ENCODE peak calls at places on chromosomes 12 and 14, in seven cellular contexts. T is HFF-Myc, H is M059J, D is SW480, O is fibroblast of mammary gland, V is stomach, E is T-helper 2 cell. A is an unnamed sample.

GRCh38 chr12:6039894-6040601 is 84.4 kb downstream of the VWF start:
- DNase-seq in H (peak), E (no peak), T (peak), V (peak), D (peak), O (peak), A (peak)

GRCh38 chr14:33948143-33948962 is 2.5 kb downstream of the EGLN3 start:
- DNase-seq in E (no peak), D (no peak), T (no peak), H (no peak), V (no peak), O (no peak), A (no peak)

GRCh38 chr14:29109589-29109988 is 343.0 kb downstream of the FOXG1 start:
- DNase-seq in D (no peak), H (no peak), V (no peak), O (no peak), E (no peak), T (no peak), A (no peak)

GRCh38 chr12:113154351-113154973 is 4.9 kb downstream of the CFAP73 start:
- DNase-seq in D (no peak), H (no peak), O (peak), E (no peak), V (no peak), T (no peak), A (peak)

GRCh38 chr12:69055280-69055679 is 122.3 kb upstream of the CPM start:
- DNase-seq in D (no peak), V (no peak), E (no peak), O (peak), H (no peak), T (no peak), A (no peak)

GRCh38 chr12:95881331-95881955 is 22.7 kb downstream of the SNRPF start:
- DNase-seq in H (peak), D (no peak), O (peak), E (no peak), T (peak), V (no peak), A (no peak)

GRCh38 chr14:103067231-103067954 is 10.0 kb upstream of the CDC42BPB start:
- DNase-seq in D (peak), V (no peak), T (no peak), H (peak), E (no peak), O (peak), A (peak)

GRCh38 chr12:107200394-107200793 is 107.0 kb upstream of the CRY1 start:
- DNase-seq in O (peak), T (no peak), V (no peak), H (peak), E (no peak), D (peak), A (no peak)

GRCh38 chr14:95474941-95475340 is 41.5 kb downstream of the SYNE3 start:
- DNase-seq in E (no peak), O (no peak), H (no peak), V (no peak), D (no peak), T (no peak), A (no peak)

GRCh38 chr12:53055471-53056266 is 5.8 kb downstream of the TNS2 start:
- DNase-seq in T (no peak), O (no peak), E (no peak), D (no peak), H (no peak), V (no peak), A (no peak)

GRCh38 chr12:108315486-108316105 is 23.5 kb downstream of the CMKLR1 start:
- DNase-seq in E (no peak), V (no peak), O (no peak), D (no peak), H (no peak), T (no peak), A (no peak)

GRCh38 chr12:110704750-110705149 is 15.8 kb upstream of the HVCN1 start:
- DNase-seq in D (no peak), E (no peak), T (no peak), O (no peak), V (peak), H (peak), A (no peak)

GRCh38 chr12:124994435-124994975 is 1.1 kb downstream of the BRI3BP start:
- DNase-seq in O (no peak), T (no peak), E (no peak), D (peak), V (peak), H (no peak), A (no peak)

GRCh38 chr14:62146014-62146413 is 383.8 kb downstream of the SNAPC1 start:
- DNase-seq in D (no peak), T (no peak), O (no peak), H (no peak), V (no peak), E (no peak), A (no peak)

GRCh38 chr14:89011727-89012271 is 187.3 kb downstream of the TTC8 start:
- DNase-seq in T (no peak), H (no peak), D (peak), E (no peak), V (no peak), O (no peak), A (no peak)

GRCh38 chr14:54650331-54651017 is 83.5 kb downstream of the SAMD4A start:
- DNase-seq in D (no peak), T (peak), O (peak), E (no peak), V (no peak), H (peak), A (peak)

GRCh38 chr12:91381309-91381804 is 198.7 kb upstream of the DCN start:
- DNase-seq in H (peak), T (peak), V (peak), D (peak), O (peak), E (no peak), A (peak)

GRCh38 chr12:114692558-114693531 is 8.9 kb upstream of the TBX3 start:
- DNase-seq in O (no peak), H (peak), D (peak), T (no peak), E (no peak), V (no peak), A (no peak)

GRCh38 chr14:41549282-41549681 is 57.4 kb upstream of the LRFN5 start:
- DNase-seq in T (no peak), V (no peak), H (no peak), D (no peak), E (no peak), O (peak), A (no peak)

GRCh38 chr12:113900711-113901110 is 65.4 kb downstream of the RBM19 start:
- DNase-seq in E (no peak), T (no peak), D (no peak), O (no peak), H (no peak), V (no peak), A (no peak)

GRCh38 chr12:124694846-124695497 is 127.6 kb upstream of the NCOR2 start:
- DNase-seq in D (peak), V (no peak), H (peak), T (peak), E (no peak), O (peak), A (peak)

GRCh38 chr12:78085562-78086182 is 255.0 kb downstream of the NAV3 start:
- DNase-seq in O (peak), E (no peak), T (no peak), V (no peak), D (no peak), H (peak), A (peak)

GRCh38 chr14:105876829-105877228 is 350.4 kb downstream of the TMEM121 start:
- DNase-seq in O (no peak), T (no peak), D (no peak), H (no peak), V (peak), E (no peak), A (no peak)

GRCh38 chr12:29655861-29656260 is 127.9 kb downstream of the TMTC1 start:
- DNase-seq in H (no peak), V (no peak), D (no peak), E (no peak), T (no peak), O (peak), A (peak)

GRCh38 chr14:77212933-77213656 is 31.5 kb downstream of the TMEM63C start:
- DNase-seq in O (peak), H (peak), V (peak), T (no peak), E (no peak), D (peak), A (peak)

GRCh38 chr12:53712059-53712643 is 15.1 kb downstream of the CALCOCO1 start:
- DNase-seq in D (no peak), V (no peak), T (no peak), E (no peak), O (no peak), H (no peak), A (no peak)

GRCh38 chr14:94062344-94062904 is 18.6 kb downstream of the DDX24 start:
- DNase-seq in D (no peak), O (peak), E (no peak), T (no peak), H (peak), V (no peak), A (no peak)

GRCh38 chr12:132443091-132443490 is 46.9 kb upstream of the FBRSL1 start:
- DNase-seq in V (no peak), T (no peak), H (no peak), E (no peak), D (no peak), O (no peak), A (no peak)

GRCh38 chr12:80821513-80822000 is 104.8 kb downstream of the MYF5 start:
- DNase-seq in D (no peak), V (no peak), H (no peak), E (no peak), O (no peak), T (no peak), A (no peak)

GRCh38 chr14:32477406-32477805 is 148.3 kb downstream of the AKAP6 start:
- DNase-seq in D (no peak), H (no peak), E (no peak), O (no peak), V (no peak), T (no peak), A (no peak)

GRCh38 chr12:92331383-92331782 is 185.7 kb upstream of the BTG1 start:
- DNase-seq in V (no peak), O (no peak), T (no peak), D (no peak), H (no peak), E (no peak), A (no peak)

GRCh38 chr12:30959778-30960177 is 33.2 kb downstream of the TSPAN11 start:
- DNase-seq in O (no peak), E (no peak), D (no peak), H (no peak), V (no peak), T (no peak), A (no peak)

GRCh38 chr14:68771631-68772030 is 21.2 kb downstream of the ZFP36L1 start:
- DNase-seq in V (no peak), H (no peak), D (no peak), T (no peak), O (no peak), E (no peak), A (no peak)

GRCh38 chr12:85301054-85301453 is 21.0 kb downstream of the ALX1 start:
- DNase-seq in T (no peak), E (no peak), D (no peak), O (no peak), H (no peak), V (no peak), A (no peak)

GRCh38 chr14:44494125-44494524 is 13.0 kb downstream of the FSCB start:
- DNase-seq in H (no peak), O (no peak), T (no peak), V (no peak), D (no peak), E (no peak), A (no peak)

GRCh38 chr12:24534632-24535031 is 414.3 kb downstream of the BCAT1 start:
- DNase-seq in V (no peak), E (no peak), H (no peak), O (peak), T (no peak), D (no peak), A (no peak)